ENCODE peak calls at places on chromosomes 2 and 18, in five cellular contexts. L is NCI-H1092 treated with DMSO at 0.1 percent for 48 hours, W is ELR, D is EL, X is SHP77. E is an unnamed sample.

GRCh38 chr18:21132398-21132918 is 20.8 kb upstream of the ROCK1 start:
- DNase-seq in X (no peak), L (no peak), D (no peak), W (no peak), E (no peak)

GRCh38 chr2:121377676-121378075 is 92.7 kb upstream of the TFCP2L1 start:
- DNase-seq in D (peak), X (no peak), L (no peak), W (no peak), E (no peak)

GRCh38 chr2:108607706-108608301 is 73.5 kb downstream of the LIMS1 start:
- DNase-seq in X (peak), D (no peak), L (peak), W (peak), E (peak)

GRCh38 chr2:240278661-240279060 is 138.2 kb upstream of the OTOS start:
- DNase-seq in D (no peak), W (no peak), L (no peak), X (no peak), E (no peak)

GRCh38 chr18:13291299-13291698 is 72.7 kb downstream of the LDLRAD4 start:
- DNase-seq in X (no peak), D (no peak), W (no peak), L (no peak), E (no peak)

GRCh38 chr2:24886640-24887324 is 33.3 kb downstream of the ADCY3 start:
- DNase-seq in W (no peak), L (no peak), X (no peak), D (no peak), E (no peak)

GRCh38 chr18:75210274-75211001 is at the start of gene TSHZ1:
- DNase-seq in D (peak), W (peak), L (peak), X (peak), E (peak)

GRCh38 chr2:39517102-39517436 is 80.0 kb upstream of the MAP4K3 start:
- DNase-seq in D (no peak), L (no peak), W (no peak), X (no peak), E (no peak)

GRCh38 chr2:100235098-100235497 is 87.2 kb downstream of the LONRF2 start:
- DNase-seq in L (no peak), X (no peak), W (no peak), D (no peak), E (no peak)

GRCh38 chr2:229335877-229336346 is 64.8 kb upstream of the PID1 start:
- DNase-seq in L (no peak), X (no peak), W (no peak), D (no peak), E (no peak)

E was measured in T follicular helper cell.